ENCODE peak calls at places on chromosome 11, in nine cellular contexts. M is esophagus squamous epithelium, V is left ventricle myocardium inferior, Q is esophagus muscularis mucosa, S is HFF-Myc, L is cardiac muscle cell, D is PC-9, X is brain microvascular endothelial cell, H is endothelial cell of umbilical vein. A is an unnamed sample.

GRCh38 chr11:83147895-83148294 is 9.0 kb upstream of the PCF11 start:
- DNase-seq in D (no peak), H (no peak), S (no peak), Q (no peak), V (no peak), L (no peak), M (no peak), X (no peak), A (no peak)

GRCh38 chr11:69007978-69008381 is 5.1 kb downstream of the MRGPRF start:
- DNase-seq in D (no peak), H (no peak), M (no peak), Q (no peak), V (no peak), S (no peak), L (no peak), X (no peak), A (no peak)

GRCh38 chr11:68373810-68374501 is 61.6 kb downstream of the LRP5 start:
- DNase-seq in M (no peak), H (peak), V (peak), Q (no peak), D (no peak), L (peak), X (no peak), S (no peak), A (peak)

GRCh38 chr11:18490736-18491485 is 35.3 kb downstream of the LDHAL6A start:
- DNase-seq in L (no peak), X (no peak), D (peak), M (no peak), H (no peak), V (no peak), S (no peak), Q (no peak), A (peak)

GRCh38 chr11:113338730-113339129 is 24.3 kb downstream of the TTC12 start:
- DNase-seq in X (no peak), D (no peak), L (peak), S (no peak), H (no peak), Q (no peak), V (no peak), M (no peak), A (no peak)

GRCh38 chr11:116232364-116232801 is 540.4 kb downstream of the BUD13 start:
- DNase-seq in M (no peak), L (no peak), X (no peak), S (no peak), D (no peak), H (no peak), Q (no peak), V (no peak), A (peak)

GRCh38 chr11:134794192-134794591 is 382.1 kb upstream of the B3GAT1 start:
- DNase-seq in V (no peak), X (no peak), Q (no peak), M (no peak), L (no peak), S (no peak), H (no peak), D (no peak), A (no peak)

GRCh38 chr11:67507242-67507890 is 596 bp downstream of the CDK2AP2 start:
- DNase-seq in D (no peak), S (peak), M (no peak), X (peak), H (no peak), L (no peak), Q (no peak), V (peak), A (no peak)

GRCh38 chr11:97361812-97362378 is 972.1 kb downstream of the JRKL start:
- DNase-seq in L (no peak), D (peak), Q (no peak), X (peak), S (no peak), H (no peak), V (no peak), M (no peak), A (no peak)

GRCh38 chr11:116536416-116536815 is 236.4 kb downstream of the BUD13 start:
- DNase-seq in V (no peak), D (no peak), M (no peak), Q (no peak), H (no peak), L (no peak), X (no peak), S (no peak), A (no peak)

GRCh38 chr11:85809881-85810280 is 1.1 kb downstream of the SYTL2 start:
- DNase-seq in S (no peak), V (no peak), D (peak), Q (no peak), X (peak), M (no peak), L (peak), H (peak), A (peak)

GRCh38 chr11:28585007-28585406 is 476.8 kb downstream of the METTL15 start:
- DNase-seq in H (no peak), M (no peak), D (no peak), L (no peak), Q (no peak), X (peak), V (no peak), S (peak), A (no peak)

GRCh38 chr11:2134022-2135010 is 4.9 kb downstream of the IGF2 start:
- DNase-seq in V (no peak), M (no peak), H (no peak), Q (no peak), L (no peak), X (no peak), S (no peak), D (no peak), A (no peak)

GRCh38 chr11:34308821-34309585 is 48.8 kb downstream of the ABTB2 start:
- DNase-seq in Q (no peak), L (no peak), X (no peak), M (no peak), S (no peak), H (no peak), V (no peak), D (peak), A (no peak)

GRCh38 chr11:33515347-33515746 is 185.3 kb downstream of the C11orf91 start:
- DNase-seq in L (no peak), X (no peak), V (no peak), D (no peak), Q (peak), H (no peak), M (no peak), S (no peak), A (no peak)

GRCh38 chr11:91800208-91800914 is 424.3 kb upstream of the FAT3 start:
- DNase-seq in S (no peak), D (no peak), L (no peak), V (no peak), Q (no peak), H (no peak), X (no peak), M (no peak), A (no peak)

GRCh38 chr11:13114566-13115465 is 105.7 kb downstream of the RASSF10 start:
- DNase-seq in L (peak), H (no peak), Q (peak), X (no peak), S (no peak), D (no peak), V (no peak), M (no peak), A (peak)

GRCh38 chr11:65254724-65255123 is 7.0 kb upstream of the POLA2 start:
- DNase-seq in M (no peak), S (no peak), H (no peak), D (no peak), L (no peak), V (no peak), X (peak), Q (no peak), A (no peak)

GRCh38 chr11:69599502-69599901 is 41.5 kb upstream of the CCND1 start:
- DNase-seq in H (no peak), D (peak), M (no peak), S (no peak), L (no peak), V (no peak), Q (no peak), X (no peak), A (no peak)

GRCh38 chr11:91921974-91922373 is 302.6 kb upstream of the FAT3 start:
- DNase-seq in L (no peak), S (no peak), Q (no peak), M (no peak), X (no peak), H (peak), V (no peak), D (peak), A (no peak)

GRCh38 chr11:14339356-14339755 is 19.6 kb downstream of the RRAS2 start:
- DNase-seq in H (no peak), X (no peak), Q (no peak), S (no peak), D (no peak), M (no peak), V (no peak), L (no peak), A (no peak)

GRCh38 chr11:1639666-1640065 is 10.1 kb downstream of the KRTAP5-5 start:
- DNase-seq in L (no peak), Q (no peak), H (no peak), D (no peak), M (no peak), S (no peak), V (no peak), X (no peak), A (no peak)

GRCh38 chr11:47913569-47914244 is 65.6 kb upstream of the NUP160 start:
- DNase-seq in H (no peak), Q (no peak), X (no peak), S (no peak), D (no peak), M (no peak), V (no peak), L (no peak), A (no peak)

GRCh38 chr11:66106786-66107599 is 36.9 kb downstream of the PACS1 start:
- DNase-seq in D (no peak), X (no peak), Q (no peak), S (no peak), H (no peak), V (no peak), L (no peak), M (no peak), A (no peak)

GRCh38 chr11:28835790-28836189 is 727.6 kb downstream of the METTL15 start:
- DNase-seq in Q (no peak), H (peak), S (no peak), D (no peak), X (peak), V (no peak), L (no peak), M (no peak), A (no peak)

GRCh38 chr11:75949023-75949672 is 134.1 kb downstream of the UVRAG start:
- DNase-seq in S (peak), V (no peak), L (no peak), Q (no peak), H (no peak), M (no peak), X (no peak), D (no peak), A (no peak)

GRCh38 chr11:2314525-2315394 is 12.9 kb downstream of the TSPAN32 start:
- DNase-seq in D (no peak), S (peak), V (peak), M (no peak), L (peak), X (peak), Q (no peak), H (peak), A (no peak)

GRCh38 chr11:96228472-96228871 is 114.5 kb downstream of the MAML2 start:
- DNase-seq in S (peak), Q (no peak), L (no peak), H (peak), V (peak), X (peak), M (no peak), D (peak), A (no peak)

GRCh38 chr11:66881927-66882452 is 25.1 kb downstream of the LRFN4 start:
- DNase-seq in X (no peak), S (no peak), L (peak), M (no peak), H (no peak), Q (no peak), V (no peak), D (no peak), A (no peak)

GRCh38 chr11:93652161-93652597 is 9.3 kb upstream of the CEP295 start:
- DNase-seq in X (peak), D (peak), S (peak), V (no peak), H (peak), L (peak), M (no peak), Q (peak), A (peak)

GRCh38 chr11:129881570-129882170 is 13.7 kb downstream of the NFRKB start:
- DNase-seq in L (peak), H (peak), Q (no peak), X (peak), D (peak), S (no peak), V (no peak), M (no peak), A (peak)

GRCh38 chr11:73951797-73952196 is 971 bp downstream of the DNAJB13 start:
- DNase-seq in M (no peak), H (no peak), Q (no peak), V (no peak), D (peak), X (no peak), L (no peak), S (no peak), A (no peak)

GRCh38 chr11:28767574-28767973 is 659.4 kb downstream of the METTL15 start:
- DNase-seq in D (no peak), Q (no peak), L (no peak), S (no peak), X (peak), V (no peak), H (peak), M (no peak), A (no peak)

DNA sequence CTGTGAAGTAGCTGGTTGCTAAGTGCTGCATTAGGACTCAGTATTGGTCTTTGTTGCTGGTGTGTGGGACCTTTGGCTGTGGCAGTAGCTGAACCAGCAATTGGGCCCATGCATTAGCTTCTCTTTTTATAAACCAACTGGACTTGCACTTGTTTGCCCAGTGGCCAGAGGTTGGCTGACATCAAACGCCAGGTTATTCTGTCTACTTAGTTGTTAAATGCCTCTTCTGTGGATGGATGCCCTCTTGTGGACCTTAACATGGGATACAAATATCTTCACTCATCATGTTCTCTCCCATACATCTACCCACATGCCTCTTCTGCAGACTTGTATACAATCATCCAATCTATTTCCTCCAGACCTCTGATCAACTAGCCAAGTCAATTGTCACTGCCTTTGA is 26.4 kb upstream of the ARHGAP20 start:
- DNase-seq in H (no peak), L (no peak), D (no peak), V (no peak), S (no peak), X (no peak), M (no peak), Q (no peak), A (no peak)
- TF ChIP-seq CTCF in H (no peak), L (no peak), D (no peak), V (no peak), S (no peak), X (no peak), M (no peak), Q (no peak), A (no peak)

GRCh38 chr11:101914737-101915426 is at the start of gene CEP126:
- DNase-seq in X (peak), D (peak), M (peak), S (peak), Q (peak), H (peak), V (peak), L (peak), A (peak)
- TF ChIP-seq CTCF in X (peak), D (peak), M (peak), S (peak), Q (peak), H (peak), V (peak), L (peak), A (peak)

DNA sequence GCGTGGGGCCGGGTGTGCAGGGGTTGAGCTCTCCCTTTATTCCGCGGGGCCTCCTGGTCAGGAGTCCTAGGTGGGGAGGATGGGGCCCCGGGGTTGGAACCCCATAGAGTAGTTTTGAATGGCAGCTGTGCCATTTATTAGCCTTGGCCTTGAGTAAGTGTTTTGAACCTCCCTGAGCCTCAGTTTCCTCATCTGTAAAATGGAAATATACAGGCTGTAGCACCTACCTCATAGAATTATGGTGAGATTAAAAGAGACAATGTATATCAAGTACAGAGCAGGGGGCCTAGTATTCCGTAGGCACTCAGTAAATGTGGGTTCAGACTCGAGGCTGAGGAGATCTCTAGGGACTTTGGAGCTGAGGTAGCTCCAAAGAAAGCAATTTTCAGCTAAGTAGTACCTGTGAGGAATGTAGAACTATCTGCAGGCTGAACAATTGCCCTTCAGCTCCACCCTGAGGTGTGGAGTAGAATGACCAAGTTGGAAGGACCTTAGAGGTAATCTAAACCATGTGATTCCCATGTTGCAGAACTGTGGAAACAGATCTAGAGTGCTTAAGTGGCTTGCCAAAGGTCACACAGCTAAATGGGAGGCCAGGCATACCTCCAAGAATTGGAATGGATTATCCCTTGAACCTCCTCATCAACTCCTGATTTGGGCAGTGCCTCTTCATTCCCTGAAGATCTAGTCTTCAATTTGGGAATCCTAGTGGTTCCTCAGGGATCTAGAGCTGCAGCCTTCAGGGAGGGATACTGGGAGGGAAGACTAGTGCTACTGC is 675 bp downstream of the PGAP2 start:
- DNase-seq in H (peak), M (no peak), V (no peak), L (peak), X (no peak), Q (no peak), D (peak), S (peak), A (no peak)
- TF ChIP-seq CTCF in H (peak), M (peak), V (peak), L (peak), X (peak), Q (peak), D (peak), S (peak), A (peak)

DNA sequence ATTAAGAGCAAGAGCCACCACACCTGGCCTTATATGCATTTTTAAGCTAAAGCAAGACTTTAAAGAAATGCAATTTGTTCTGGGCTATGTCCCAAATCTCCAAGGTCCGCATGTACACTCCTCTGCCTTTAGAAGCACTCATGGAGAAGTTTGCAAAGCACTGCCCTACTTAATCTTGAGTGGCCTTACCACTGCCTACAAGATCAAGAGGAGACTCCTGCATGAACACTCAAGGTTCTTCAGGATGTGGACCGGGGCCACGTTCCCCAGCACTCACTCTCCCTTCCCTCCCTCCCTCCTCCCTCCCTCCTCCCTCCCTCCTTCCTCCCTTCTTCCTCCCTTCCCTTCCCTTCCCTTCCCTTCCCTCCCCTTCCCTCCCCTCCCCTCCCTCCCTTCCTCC is 63.2 kb upstream of the HSPA8 start:
- DNase-seq in L (no peak), V (no peak), H (no peak), M (no peak), Q (no peak), D (no peak), S (no peak), X (no peak), A (no peak)
- TF ChIP-seq CTCF in L (no peak), V (no peak), H (no peak), M (no peak), Q (no peak), D (no peak), S (no peak), X (no peak), A (no peak)

GRCh38 chr11:120226242-120226641 is 13.7 kb upstream of the POU2F3 start:
- DNase-seq in M (no peak), H (no peak), Q (no peak), V (no peak), L (no peak), X (no peak), S (no peak), D (no peak), A (no peak)

GRCh38 chr11:120227228-120227852 is 12.6 kb upstream of the POU2F3 start:
- DNase-seq in X (no peak), Q (no peak), V (no peak), H (no peak), M (no peak), L (no peak), S (no peak), D (no peak), A (no peak)

GRCh38 chr11:120224872-120225371 is 14.1 kb downstream of the OAF start:
- DNase-seq in S (no peak), H (peak), X (no peak), L (no peak), D (no peak), V (peak), M (no peak), Q (no peak), A (no peak)

GRCh38 chr11:120225372-120225909 is 14.5 kb upstream of the POU2F3 start:
- DNase-seq in Q (no peak), X (no peak), H (peak), S (no peak), L (no peak), V (no peak), M (no peak), D (no peak), A (no peak)

GRCh38 chr11:120226714-120227113 is 13.2 kb upstream of the POU2F3 start:
- DNase-seq in L (no peak), X (no peak), V (no peak), H (no peak), D (no peak), Q (no peak), M (no peak), S (no peak), A (no peak)
- TF ChIP-seq CTCF in L (no peak), X (no peak), V (no peak), H (no peak), D (no peak), Q (no peak), M (no peak), S (no peak), A (no peak)

A was measured in nephron progenitor cell.